ENCODE peak calls at places on chromosomes 7 and 10, in six cellular contexts. X is T-helper 2 cell; G is GM04503; N is NCI-H1417; D is stimulated activated naive CD4-positive, alpha-beta T cell; U is AG08395. L is an unnamed sample.

GRCh38 chr10:49047128-49047639 is 68.1 kb downstream of the VSTM4 start:
- DNase-seq in X (no peak), G (no peak), N (no peak), D (no peak), U (no peak), L (no peak)

GRCh38 chr7:55469271-55469681 is 103.0 kb downstream of the VOPP1 start:
- DNase-seq in X (peak; percentile 88), G (no peak), N (no peak), D (peak; percentile 80), U (no peak), L (peak; percentile 70)

GRCh38 chr10:96271017-96271815 is at the start of gene BLNK:
- DNase-seq in X (no peak), G (no peak), N (no peak), D (no peak), U (no peak), L (no peak)

GRCh38 chr7:64869912-64870562 is 33.0 kb upstream of the ZNF273 start:
- DNase-seq in X (no peak), G (no peak), N (no peak), D (no peak), U (no peak), L (no peak)

GRCh38 chr7:22781230-22781711 is 41.4 kb downstream of the TOMM7 start:
- DNase-seq in X (no peak), G (peak; percentile 96), N (no peak), D (no peak), U (peak; percentile 74), L (no peak)

GRCh38 chr7:94971051-94971867 is 63.9 kb downstream of the PPP1R9A start:
- DNase-seq in X (no peak), G (peak; percentile 42), N (no peak), D (no peak), U (peak; percentile 4), L (no peak)

GRCh38 chr10:117736655-117737054 is 194.1 kb downstream of the EMX2 start:
- DNase-seq in X (no peak), G (no peak), N (no peak), D (no peak), U (peak; percentile 63), L (no peak)

GRCh38 chr10:95795602-95796001 is 39.6 kb downstream of the ENTPD1 start:
- DNase-seq in X (no peak), G (no peak), N (no peak), D (no peak), U (no peak), L (no peak)